ENCODE peak calls at places on chromosomes 12 and 14, in eight cellular contexts. One of them, this sample, is unnamed.

GRCh38 chr12:89671469-89671868 is 37.2 kb downstream of the ATP2B1 start:
- DNase-seq in activated T-cell treated with anti-CD3 and anti-CD28 coated beads, Interleukin-2, amount 50 U/mL, for 72 hours: no peak
- DNase-seq in activated CD4-positive, CD25-positive, alpha-beta regulatory T cell: no peak
- DNase-seq in activated naive CD8-positive, alpha-beta T cell treated with anti-CD3 and anti-CD28 coated beads for 36 hours: no peak
- DNase-seq in Peyer's patch: no peak
- DNase-seq in globus pallidus: no peak
- DNase-seq in DMS 273 treated with DMSO at 0.1 percent for 48 hours: no peak
- DNase-seq in activated CD8-positive, alpha-beta memory T cell treated with anti-CD3 and anti-CD28 coated beads for 24 hours: no peak
- DNase-seq in this sample: no peak

GRCh38 chr14:65904988-65905387 is 492.5 kb downstream of the FUT8 start:
- DNase-seq in activated CD8-positive, alpha-beta memory T cell treated with anti-CD3 and anti-CD28 coated beads for 24 hours: no peak
- DNase-seq in activated T-cell treated with anti-CD3 and anti-CD28 coated beads, Interleukin-2, amount 50 U/mL, for 72 hours: no peak
- DNase-seq in activated naive CD8-positive, alpha-beta T cell treated with anti-CD3 and anti-CD28 coated beads for 36 hours: no peak
- DNase-seq in globus pallidus: no peak
- DNase-seq in activated CD4-positive, CD25-positive, alpha-beta regulatory T cell: no peak
- DNase-seq in DMS 273 treated with DMSO at 0.1 percent for 48 hours: no peak
- DNase-seq in Peyer's patch: no peak
- DNase-seq in this sample: no peak

GRCh38 chr12:121990692-121991603 is 30.7 kb upstream of the BCL7A start:
- DNase-seq in activated CD8-positive, alpha-beta memory T cell treated with anti-CD3 and anti-CD28 coated beads for 24 hours: no peak
- DNase-seq in Peyer's patch: no peak
- DNase-seq in activated naive CD8-positive, alpha-beta T cell treated with anti-CD3 and anti-CD28 coated beads for 36 hours: peak
- DNase-seq in activated CD4-positive, CD25-positive, alpha-beta regulatory T cell: no peak
- DNase-seq in globus pallidus: no peak
- DNase-seq in DMS 273 treated with DMSO at 0.1 percent for 48 hours: no peak
- DNase-seq in activated T-cell treated with anti-CD3 and anti-CD28 coated beads, Interleukin-2, amount 50 U/mL, for 72 hours: peak
- DNase-seq in this sample: no peak

GRCh38 chr12:118061011-118061875 is at the start of gene WSB2:
- DNase-seq in DMS 273 treated with DMSO at 0.1 percent for 48 hours: no peak
- DNase-seq in activated T-cell treated with anti-CD3 and anti-CD28 coated beads, Interleukin-2, amount 50 U/mL, for 72 hours: peak
- DNase-seq in activated CD4-positive, CD25-positive, alpha-beta regulatory T cell: peak
- DNase-seq in activated CD8-positive, alpha-beta memory T cell treated with anti-CD3 and anti-CD28 coated beads for 24 hours: peak
- DNase-seq in globus pallidus: peak
- DNase-seq in Peyer's patch: peak
- DNase-seq in activated naive CD8-positive, alpha-beta T cell treated with anti-CD3 and anti-CD28 coated beads for 36 hours: peak
- DNase-seq in this sample: peak

GRCh38 chr12:1527789-1528188 is 66.6 kb downstream of the FBXL14 start:
- DNase-seq in DMS 273 treated with DMSO at 0.1 percent for 48 hours: no peak
- DNase-seq in activated CD8-positive, alpha-beta memory T cell treated with anti-CD3 and anti-CD28 coated beads for 24 hours: no peak
- DNase-seq in activated naive CD8-positive, alpha-beta T cell treated with anti-CD3 and anti-CD28 coated beads for 36 hours: no peak
- DNase-seq in activated CD4-positive, CD25-positive, alpha-beta regulatory T cell: no peak
- DNase-seq in activated T-cell treated with anti-CD3 and anti-CD28 coated beads, Interleukin-2, amount 50 U/mL, for 72 hours: no peak
- DNase-seq in globus pallidus: no peak
- DNase-seq in Peyer's patch: no peak
- DNase-seq in this sample: no peak

GRCh38 chr12:2335109-2335508 is 282.3 kb downstream of the CACNA1C start:
- DNase-seq in activated CD4-positive, CD25-positive, alpha-beta regulatory T cell: no peak
- DNase-seq in activated T-cell treated with anti-CD3 and anti-CD28 coated beads, Interleukin-2, amount 50 U/mL, for 72 hours: no peak
- DNase-seq in activated naive CD8-positive, alpha-beta T cell treated with anti-CD3 and anti-CD28 coated beads for 36 hours: no peak
- DNase-seq in DMS 273 treated with DMSO at 0.1 percent for 48 hours: no peak
- DNase-seq in activated CD8-positive, alpha-beta memory T cell treated with anti-CD3 and anti-CD28 coated beads for 24 hours: no peak
- DNase-seq in globus pallidus: no peak
- DNase-seq in Peyer's patch: no peak
- DNase-seq in this sample: no peak

GRCh38 chr14:26773906-26774593 is 176.2 kb upstream of the NOVA1 start:
- DNase-seq in globus pallidus: no peak
- DNase-seq in DMS 273 treated with DMSO at 0.1 percent for 48 hours: no peak
- DNase-seq in activated naive CD8-positive, alpha-beta T cell treated with anti-CD3 and anti-CD28 coated beads for 36 hours: no peak
- DNase-seq in activated CD4-positive, CD25-positive, alpha-beta regulatory T cell: no peak
- DNase-seq in activated T-cell treated with anti-CD3 and anti-CD28 coated beads, Interleukin-2, amount 50 U/mL, for 72 hours: no peak
- DNase-seq in Peyer's patch: no peak
- DNase-seq in activated CD8-positive, alpha-beta memory T cell treated with anti-CD3 and anti-CD28 coated beads for 24 hours: no peak
- DNase-seq in this sample: no peak

GRCh38 chr14:38989917-38990546 is 113.0 kb downstream of the SEC23A start:
- DNase-seq in activated CD4-positive, CD25-positive, alpha-beta regulatory T cell: no peak
- DNase-seq in activated naive CD8-positive, alpha-beta T cell treated with anti-CD3 and anti-CD28 coated beads for 36 hours: no peak
- DNase-seq in Peyer's patch: no peak
- DNase-seq in activated T-cell treated with anti-CD3 and anti-CD28 coated beads, Interleukin-2, amount 50 U/mL, for 72 hours: no peak
- DNase-seq in activated CD8-positive, alpha-beta memory T cell treated with anti-CD3 and anti-CD28 coated beads for 24 hours: no peak
- DNase-seq in DMS 273 treated with DMSO at 0.1 percent for 48 hours: no peak
- DNase-seq in globus pallidus: no peak
- DNase-seq in this sample: peak

GRCh38 chr12:43292699-43293098 is 259.3 kb downstream of the ADAMTS20 start:
- DNase-seq in activated naive CD8-positive, alpha-beta T cell treated with anti-CD3 and anti-CD28 coated beads for 36 hours: no peak
- DNase-seq in activated CD8-positive, alpha-beta memory T cell treated with anti-CD3 and anti-CD28 coated beads for 24 hours: no peak
- DNase-seq in DMS 273 treated with DMSO at 0.1 percent for 48 hours: no peak
- DNase-seq in globus pallidus: no peak
- DNase-seq in Peyer's patch: no peak
- DNase-seq in activated T-cell treated with anti-CD3 and anti-CD28 coated beads, Interleukin-2, amount 50 U/mL, for 72 hours: no peak
- DNase-seq in activated CD4-positive, CD25-positive, alpha-beta regulatory T cell: no peak
- DNase-seq in this sample: no peak

GRCh38 chr12:104971276-104971675 is 13.2 kb upstream of the SLC41A2 start:
- DNase-seq in globus pallidus: no peak
- DNase-seq in DMS 273 treated with DMSO at 0.1 percent for 48 hours: no peak
- DNase-seq in activated CD4-positive, CD25-positive, alpha-beta regulatory T cell: no peak
- DNase-seq in activated naive CD8-positive, alpha-beta T cell treated with anti-CD3 and anti-CD28 coated beads for 36 hours: no peak
- DNase-seq in Peyer's patch: no peak
- DNase-seq in activated T-cell treated with anti-CD3 and anti-CD28 coated beads, Interleukin-2, amount 50 U/mL, for 72 hours: no peak
- DNase-seq in activated CD8-positive, alpha-beta memory T cell treated with anti-CD3 and anti-CD28 coated beads for 24 hours: no peak
- DNase-seq in this sample: no peak

GRCh38 chr12:1297206-1297605 is 297.2 kb downstream of the FBXL14 start:
- DNase-seq in globus pallidus: no peak
- DNase-seq in DMS 273 treated with DMSO at 0.1 percent for 48 hours: no peak
- DNase-seq in activated naive CD8-positive, alpha-beta T cell treated with anti-CD3 and anti-CD28 coated beads for 36 hours: no peak
- DNase-seq in activated CD4-positive, CD25-positive, alpha-beta regulatory T cell: no peak
- DNase-seq in Peyer's patch: no peak
- DNase-seq in activated CD8-positive, alpha-beta memory T cell treated with anti-CD3 and anti-CD28 coated beads for 24 hours: no peak
- DNase-seq in activated T-cell treated with anti-CD3 and anti-CD28 coated beads, Interleukin-2, amount 50 U/mL, for 72 hours: no peak
- DNase-seq in this sample: no peak

GRCh38 chr14:37843969-37844607 is 248.7 kb downstream of the TTC6 start:
- DNase-seq in activated T-cell treated with anti-CD3 and anti-CD28 coated beads, Interleukin-2, amount 50 U/mL, for 72 hours: no peak
- DNase-seq in activated CD8-positive, alpha-beta memory T cell treated with anti-CD3 and anti-CD28 coated beads for 24 hours: no peak
- DNase-seq in DMS 273 treated with DMSO at 0.1 percent for 48 hours: no peak
- DNase-seq in activated CD4-positive, CD25-positive, alpha-beta regulatory T cell: no peak
- DNase-seq in globus pallidus: no peak
- DNase-seq in Peyer's patch: no peak
- DNase-seq in activated naive CD8-positive, alpha-beta T cell treated with anti-CD3 and anti-CD28 coated beads for 36 hours: no peak
- DNase-seq in this sample: no peak

GRCh38 chr14:56122306-56122705 is 4.1 kb downstream of the PELI2 start:
- DNase-seq in activated naive CD8-positive, alpha-beta T cell treated with anti-CD3 and anti-CD28 coated beads for 36 hours: no peak
- DNase-seq in activated T-cell treated with anti-CD3 and anti-CD28 coated beads, Interleukin-2, amount 50 U/mL, for 72 hours: no peak
- DNase-seq in Peyer's patch: no peak
- DNase-seq in DMS 273 treated with DMSO at 0.1 percent for 48 hours: no peak
- DNase-seq in activated CD8-positive, alpha-beta memory T cell treated with anti-CD3 and anti-CD28 coated beads for 24 hours: no peak
- DNase-seq in globus pallidus: no peak
- DNase-seq in activated CD4-positive, CD25-positive, alpha-beta regulatory T cell: no peak
- DNase-seq in this sample: no peak

GRCh38 chr12:28060901-28061300 is 88.4 kb upstream of the PTHLH start:
- DNase-seq in activated CD4-positive, CD25-positive, alpha-beta regulatory T cell: no peak
- DNase-seq in activated T-cell treated with anti-CD3 and anti-CD28 coated beads, Interleukin-2, amount 50 U/mL, for 72 hours: no peak
- DNase-seq in activated naive CD8-positive, alpha-beta T cell treated with anti-CD3 and anti-CD28 coated beads for 36 hours: no peak
- DNase-seq in Peyer's patch: no peak
- DNase-seq in activated CD8-positive, alpha-beta memory T cell treated with anti-CD3 and anti-CD28 coated beads for 24 hours: no peak
- DNase-seq in DMS 273 treated with DMSO at 0.1 percent for 48 hours: no peak
- DNase-seq in globus pallidus: no peak
- DNase-seq in this sample: no peak

GRCh38 chr14:105418269-105419054 is 1.2 kb upstream of the MTA1 start:
- DNase-seq in activated T-cell treated with anti-CD3 and anti-CD28 coated beads, Interleukin-2, amount 50 U/mL, for 72 hours: no peak
- DNase-seq in globus pallidus: no peak
- DNase-seq in activated CD8-positive, alpha-beta memory T cell treated with anti-CD3 and anti-CD28 coated beads for 24 hours: no peak
- DNase-seq in activated naive CD8-positive, alpha-beta T cell treated with anti-CD3 and anti-CD28 coated beads for 36 hours: no peak
- DNase-seq in DMS 273 treated with DMSO at 0.1 percent for 48 hours: no peak
- DNase-seq in activated CD4-positive, CD25-positive, alpha-beta regulatory T cell: no peak
- DNase-seq in Peyer's patch: no peak
- DNase-seq in this sample: no peak

GRCh38 chr12:124680863-124681778 is 113.7 kb upstream of the NCOR2 start:
- DNase-seq in activated CD8-positive, alpha-beta memory T cell treated with anti-CD3 and anti-CD28 coated beads for 24 hours: no peak
- DNase-seq in DMS 273 treated with DMSO at 0.1 percent for 48 hours: no peak
- DNase-seq in activated T-cell treated with anti-CD3 and anti-CD28 coated beads, Interleukin-2, amount 50 U/mL, for 72 hours: no peak
- DNase-seq in globus pallidus: no peak
- DNase-seq in Peyer's patch: no peak
- DNase-seq in activated CD4-positive, CD25-positive, alpha-beta regulatory T cell: no peak
- DNase-seq in activated naive CD8-positive, alpha-beta T cell treated with anti-CD3 and anti-CD28 coated beads for 36 hours: peak
- DNase-seq in this sample: peak

GRCh38 chr12:19740472-19741131 is 301.3 kb downstream of the AEBP2 start:
- DNase-seq in activated CD8-positive, alpha-beta memory T cell treated with anti-CD3 and anti-CD28 coated beads for 24 hours: no peak
- DNase-seq in globus pallidus: no peak
- DNase-seq in activated CD4-positive, CD25-positive, alpha-beta regulatory T cell: no peak
- DNase-seq in activated T-cell treated with anti-CD3 and anti-CD28 coated beads, Interleukin-2, amount 50 U/mL, for 72 hours: no peak
- DNase-seq in activated naive CD8-positive, alpha-beta T cell treated with anti-CD3 and anti-CD28 coated beads for 36 hours: no peak
- DNase-seq in DMS 273 treated with DMSO at 0.1 percent for 48 hours: no peak
- DNase-seq in Peyer's patch: no peak
- DNase-seq in this sample: no peak

GRCh38 chr12:131867891-131868675 is 26.3 kb upstream of the ULK1 start:
- DNase-seq in activated CD8-positive, alpha-beta memory T cell treated with anti-CD3 and anti-CD28 coated beads for 24 hours: no peak
- DNase-seq in activated naive CD8-positive, alpha-beta T cell treated with anti-CD3 and anti-CD28 coated beads for 36 hours: no peak
- DNase-seq in activated CD4-positive, CD25-positive, alpha-beta regulatory T cell: no peak
- DNase-seq in DMS 273 treated with DMSO at 0.1 percent for 48 hours: no peak
- DNase-seq in activated T-cell treated with anti-CD3 and anti-CD28 coated beads, Interleukin-2, amount 50 U/mL, for 72 hours: no peak
- DNase-seq in Peyer's patch: no peak
- DNase-seq in globus pallidus: no peak
- DNase-seq in this sample: no peak

GRCh38 chr14:103081951-103082350 is 2.1 kb upstream of the LBHD2 start:
- DNase-seq in activated CD8-positive, alpha-beta memory T cell treated with anti-CD3 and anti-CD28 coated beads for 24 hours: no peak
- DNase-seq in activated CD4-positive, CD25-positive, alpha-beta regulatory T cell: no peak
- DNase-seq in DMS 273 treated with DMSO at 0.1 percent for 48 hours: no peak
- DNase-seq in activated naive CD8-positive, alpha-beta T cell treated with anti-CD3 and anti-CD28 coated beads for 36 hours: no peak
- DNase-seq in Peyer's patch: no peak
- DNase-seq in globus pallidus: no peak
- DNase-seq in activated T-cell treated with anti-CD3 and anti-CD28 coated beads, Interleukin-2, amount 50 U/mL, for 72 hours: no peak
- DNase-seq in this sample: no peak

GRCh38 chr14:23640524-23641141 is 4.5 kb downstream of the DHRS2 start:
- DNase-seq in activated naive CD8-positive, alpha-beta T cell treated with anti-CD3 and anti-CD28 coated beads for 36 hours: no peak
- DNase-seq in DMS 273 treated with DMSO at 0.1 percent for 48 hours: peak
- DNase-seq in activated T-cell treated with anti-CD3 and anti-CD28 coated beads, Interleukin-2, amount 50 U/mL, for 72 hours: no peak
- DNase-seq in Peyer's patch: peak
- DNase-seq in activated CD8-positive, alpha-beta memory T cell treated with anti-CD3 and anti-CD28 coated beads for 24 hours: no peak
- DNase-seq in activated CD4-positive, CD25-positive, alpha-beta regulatory T cell: no peak
- DNase-seq in globus pallidus: peak
- DNase-seq in this sample: peak

GRCh38 chr12:131808744-131809371 is 19.3 kb upstream of the MMP17 start:
- DNase-seq in DMS 273 treated with DMSO at 0.1 percent for 48 hours: peak
- DNase-seq in activated T-cell treated with anti-CD3 and anti-CD28 coated beads, Interleukin-2, amount 50 U/mL, for 72 hours: peak
- DNase-seq in activated naive CD8-positive, alpha-beta T cell treated with anti-CD3 and anti-CD28 coated beads for 36 hours: peak
- DNase-seq in activated CD4-positive, CD25-positive, alpha-beta regulatory T cell: no peak
- DNase-seq in globus pallidus: no peak
- DNase-seq in Peyer's patch: peak
- DNase-seq in activated CD8-positive, alpha-beta memory T cell treated with anti-CD3 and anti-CD28 coated beads for 24 hours: peak
- DNase-seq in this sample: no peak

GRCh38 chr12:13124661-13125505 is 21.4 kb upstream of the GSG1 start:
- DNase-seq in Peyer's patch: no peak
- DNase-seq in activated naive CD8-positive, alpha-beta T cell treated with anti-CD3 and anti-CD28 coated beads for 36 hours: no peak
- DNase-seq in DMS 273 treated with DMSO at 0.1 percent for 48 hours: no peak
- DNase-seq in activated CD4-positive, CD25-positive, alpha-beta regulatory T cell: no peak
- DNase-seq in activated CD8-positive, alpha-beta memory T cell treated with anti-CD3 and anti-CD28 coated beads for 24 hours: no peak
- DNase-seq in globus pallidus: no peak
- DNase-seq in activated T-cell treated with anti-CD3 and anti-CD28 coated beads, Interleukin-2, amount 50 U/mL, for 72 hours: no peak
- DNase-seq in this sample: no peak

GRCh38 chr12:125533434-125534029 is 468.3 kb downstream of the AACS start:
- DNase-seq in Peyer's patch: no peak
- DNase-seq in globus pallidus: peak
- DNase-seq in DMS 273 treated with DMSO at 0.1 percent for 48 hours: no peak
- DNase-seq in activated T-cell treated with anti-CD3 and anti-CD28 coated beads, Interleukin-2, amount 50 U/mL, for 72 hours: peak
- DNase-seq in activated CD8-positive, alpha-beta memory T cell treated with anti-CD3 and anti-CD28 coated beads for 24 hours: no peak
- DNase-seq in activated CD4-positive, CD25-positive, alpha-beta regulatory T cell: no peak
- DNase-seq in activated naive CD8-positive, alpha-beta T cell treated with anti-CD3 and anti-CD28 coated beads for 36 hours: peak
- DNase-seq in this sample: peak

GRCh38 chr12:18428416-18428815 is 167.1 kb downstream of the PIK3C2G start:
- DNase-seq in globus pallidus: no peak
- DNase-seq in activated CD4-positive, CD25-positive, alpha-beta regulatory T cell: no peak
- DNase-seq in activated naive CD8-positive, alpha-beta T cell treated with anti-CD3 and anti-CD28 coated beads for 36 hours: no peak
- DNase-seq in activated CD8-positive, alpha-beta memory T cell treated with anti-CD3 and anti-CD28 coated beads for 24 hours: no peak
- DNase-seq in Peyer's patch: no peak
- DNase-seq in activated T-cell treated with anti-CD3 and anti-CD28 coated beads, Interleukin-2, amount 50 U/mL, for 72 hours: no peak
- DNase-seq in DMS 273 treated with DMSO at 0.1 percent for 48 hours: no peak
- DNase-seq in this sample: no peak

GRCh38 chr14:100975668-100976067 is 72.1 kb upstream of the RTL1 start:
- DNase-seq in activated T-cell treated with anti-CD3 and anti-CD28 coated beads, Interleukin-2, amount 50 U/mL, for 72 hours: no peak
- DNase-seq in DMS 273 treated with DMSO at 0.1 percent for 48 hours: no peak
- DNase-seq in activated CD4-positive, CD25-positive, alpha-beta regulatory T cell: no peak
- DNase-seq in activated naive CD8-positive, alpha-beta T cell treated with anti-CD3 and anti-CD28 coated beads for 36 hours: no peak
- DNase-seq in globus pallidus: no peak
- DNase-seq in Peyer's patch: no peak
- DNase-seq in activated CD8-positive, alpha-beta memory T cell treated with anti-CD3 and anti-CD28 coated beads for 24 hours: no peak
- DNase-seq in this sample: no peak

GRCh38 chr12:96132819-96133218 is 61.4 kb upstream of the ELK3 start:
- DNase-seq in activated CD4-positive, CD25-positive, alpha-beta regulatory T cell: no peak
- DNase-seq in activated naive CD8-positive, alpha-beta T cell treated with anti-CD3 and anti-CD28 coated beads for 36 hours: no peak
- DNase-seq in globus pallidus: no peak
- DNase-seq in activated CD8-positive, alpha-beta memory T cell treated with anti-CD3 and anti-CD28 coated beads for 24 hours: no peak
- DNase-seq in DMS 273 treated with DMSO at 0.1 percent for 48 hours: peak
- DNase-seq in activated T-cell treated with anti-CD3 and anti-CD28 coated beads, Interleukin-2, amount 50 U/mL, for 72 hours: no peak
- DNase-seq in Peyer's patch: no peak
- DNase-seq in this sample: no peak

GRCh38 chr12:98162906-98163678 is 352.3 kb upstream of the TMPO start:
- DNase-seq in activated CD4-positive, CD25-positive, alpha-beta regulatory T cell: no peak
- DNase-seq in DMS 273 treated with DMSO at 0.1 percent for 48 hours: no peak
- DNase-seq in Peyer's patch: no peak
- DNase-seq in globus pallidus: no peak
- DNase-seq in activated T-cell treated with anti-CD3 and anti-CD28 coated beads, Interleukin-2, amount 50 U/mL, for 72 hours: no peak
- DNase-seq in activated CD8-positive, alpha-beta memory T cell treated with anti-CD3 and anti-CD28 coated beads for 24 hours: no peak
- DNase-seq in activated naive CD8-positive, alpha-beta T cell treated with anti-CD3 and anti-CD28 coated beads for 36 hours: no peak
- DNase-seq in this sample: no peak

GRCh38 chr12:75759842-75760260 is 248.4 kb upstream of the KRR1 start:
- DNase-seq in globus pallidus: no peak
- DNase-seq in Peyer's patch: no peak
- DNase-seq in activated CD8-positive, alpha-beta memory T cell treated with anti-CD3 and anti-CD28 coated beads for 24 hours: no peak
- DNase-seq in activated CD4-positive, CD25-positive, alpha-beta regulatory T cell: no peak
- DNase-seq in activated T-cell treated with anti-CD3 and anti-CD28 coated beads, Interleukin-2, amount 50 U/mL, for 72 hours: no peak
- DNase-seq in activated naive CD8-positive, alpha-beta T cell treated with anti-CD3 and anti-CD28 coated beads for 36 hours: no peak
- DNase-seq in DMS 273 treated with DMSO at 0.1 percent for 48 hours: no peak
- DNase-seq in this sample: no peak

GRCh38 chr12:93879476-93880376 is 202.6 kb downstream of the CRADD start:
- DNase-seq in activated T-cell treated with anti-CD3 and anti-CD28 coated beads, Interleukin-2, amount 50 U/mL, for 72 hours: no peak
- DNase-seq in DMS 273 treated with DMSO at 0.1 percent for 48 hours: peak
- DNase-seq in activated naive CD8-positive, alpha-beta T cell treated with anti-CD3 and anti-CD28 coated beads for 36 hours: no peak
- DNase-seq in globus pallidus: no peak
- DNase-seq in Peyer's patch: no peak
- DNase-seq in activated CD4-positive, CD25-positive, alpha-beta regulatory T cell: no peak
- DNase-seq in activated CD8-positive, alpha-beta memory T cell treated with anti-CD3 and anti-CD28 coated beads for 24 hours: no peak
- DNase-seq in this sample: no peak

GRCh38 chr14:104371917-104372316 is 207.6 kb upstream of the C14orf180 start:
- DNase-seq in DMS 273 treated with DMSO at 0.1 percent for 48 hours: no peak
- DNase-seq in Peyer's patch: no peak
- DNase-seq in activated CD8-positive, alpha-beta memory T cell treated with anti-CD3 and anti-CD28 coated beads for 24 hours: no peak
- DNase-seq in globus pallidus: no peak
- DNase-seq in activated naive CD8-positive, alpha-beta T cell treated with anti-CD3 and anti-CD28 coated beads for 36 hours: no peak
- DNase-seq in activated T-cell treated with anti-CD3 and anti-CD28 coated beads, Interleukin-2, amount 50 U/mL, for 72 hours: no peak
- DNase-seq in activated CD4-positive, CD25-positive, alpha-beta regulatory T cell: no peak
- DNase-seq in this sample: no peak

GRCh38 chr14:74980398-74980745 is 22.3 kb upstream of the EIF2B2 start:
- DNase-seq in activated CD4-positive, CD25-positive, alpha-beta regulatory T cell: no peak
- DNase-seq in activated CD8-positive, alpha-beta memory T cell treated with anti-CD3 and anti-CD28 coated beads for 24 hours: no peak
- DNase-seq in activated naive CD8-positive, alpha-beta T cell treated with anti-CD3 and anti-CD28 coated beads for 36 hours: no peak
- DNase-seq in globus pallidus: no peak
- DNase-seq in activated T-cell treated with anti-CD3 and anti-CD28 coated beads, Interleukin-2, amount 50 U/mL, for 72 hours: no peak
- DNase-seq in Peyer's patch: no peak
- DNase-seq in DMS 273 treated with DMSO at 0.1 percent for 48 hours: no peak
- DNase-seq in this sample: no peak

GRCh38 chr12:24697295-24697694 is 251.6 kb downstream of the BCAT1 start:
- DNase-seq in globus pallidus: no peak
- DNase-seq in Peyer's patch: no peak
- DNase-seq in activated CD4-positive, CD25-positive, alpha-beta regulatory T cell: no peak
- DNase-seq in DMS 273 treated with DMSO at 0.1 percent for 48 hours: no peak
- DNase-seq in activated T-cell treated with anti-CD3 and anti-CD28 coated beads, Interleukin-2, amount 50 U/mL, for 72 hours: no peak
- DNase-seq in activated naive CD8-positive, alpha-beta T cell treated with anti-CD3 and anti-CD28 coated beads for 36 hours: no peak
- DNase-seq in activated CD8-positive, alpha-beta memory T cell treated with anti-CD3 and anti-CD28 coated beads for 24 hours: no peak
- DNase-seq in this sample: no peak